ENCODE peak calls at places on chromosomes 4 and X, in nine cellular contexts. B, X, V, W, Z, M, S, I and D are unnamed samples.

GRCh38 chrX:16839852-16840460 is 30.2 kb downstream of the RBBP7 start:
- DNase-seq in B (no peak), X (no peak), V (no peak), W (peak; percentile 80), Z (peak; percentile 29), M (no peak), S (peak; percentile 83), I (no peak), D (no peak)

GRCh38 chr4:109078724-109079123 is 223.7 kb downstream of the COL25A1 start:
- DNase-seq in B (no peak), X (no peak), V (no peak), W (peak; percentile 63), Z (no peak), M (no peak), S (peak; percentile 85), I (no peak), D (no peak)

GRCh38 chr4:169768385-169768784 is 10.6 kb upstream of the HPF1 start:
- DNase-seq in B (no peak), X (no peak), V (no peak), W (no peak), Z (no peak), M (no peak), S (no peak), I (no peak), D (no peak)

GRCh38 chr4:74097631-74098550 is 1.1 kb downstream of the CXCL2 start:
- DNase-seq in B (no peak), X (no peak), V (peak; percentile 46), W (peak; percentile 5), Z (peak; percentile 56), M (no peak), S (no peak), I (no peak), D (peak; percentile 16)

GRCh38 chrX:145729635-145730034 is 88.0 kb upstream of the SLITRK2 start:
- DNase-seq in B (no peak), X (no peak), V (no peak), W (no peak), Z (no peak), M (no peak), S (peak; percentile 72), I (no peak), D (no peak)

GRCh38 chr4:92091335-92091734 is 212.4 kb upstream of the GRID2 start:
- DNase-seq in B (peak; percentile 55), X (no peak), V (no peak), W (peak; percentile 51), Z (peak; percentile 25), M (no peak), S (no peak), I (peak; percentile 62), D (no peak)

GRCh38 chrX:50514811-50515210 is 44.2 kb upstream of the DGKK start:
- DNase-seq in B (no peak), X (no peak), V (no peak), W (no peak), Z (no peak), M (no peak), S (no peak), I (no peak), D (no peak)

GRCh38 chrX:8668797-8669196 is 63.1 kb downstream of the ANOS1 start:
- DNase-seq in B (no peak), X (no peak), V (no peak), W (no peak), Z (peak; percentile 5), M (no peak), S (no peak), I (no peak), D (no peak)

GRCh38 chrX:130111220-130111934 is 1.1 kb upstream of the ELF4 start:
- DNase-seq in B (no peak), X (no peak), V (no peak), W (peak; percentile 51), Z (peak; percentile 49), M (no peak), S (no peak), I (peak; percentile 55), D (no peak)

GRCh38 chr4:43776371-43776770 is 672.2 kb downstream of the KCTD8 start:
- DNase-seq in B (peak; percentile 57), X (no peak), V (no peak), W (peak; percentile 9), Z (no peak), M (no peak), S (peak; percentile 3), I (peak; percentile 65), D (no peak)

GRCh38 chrX:14963447-14964236 is 90.4 kb downstream of the MOSPD2 start:
- DNase-seq in B (no peak), X (no peak), V (no peak), W (peak; percentile 53), Z (no peak), M (no peak), S (peak; percentile 14), I (no peak), D (no peak)

GRCh38 chr4:107050525-107051135 is 14.5 kb upstream of the DKK2 start:
- DNase-seq in B (peak; percentile 27), X (no peak), V (no peak), W (peak; percentile 44), Z (peak; percentile 2), M (no peak), S (peak; percentile 23), I (peak; percentile 48), D (no peak)

GRCh38 chr4:7897811-7898210 is 41.9 kb downstream of the AFAP1 start:
- DNase-seq in B (no peak), X (no peak), V (no peak), W (peak; percentile 58), Z (no peak), M (no peak), S (peak; percentile 69), I (no peak), D (no peak)

GRCh38 chrX:11438767-11439166 is 145.6 kb downstream of the AMELX start:
- DNase-seq in B (peak; percentile 36), X (no peak), V (no peak), W (peak; percentile 30), Z (no peak), M (no peak), S (peak; percentile 75), I (no peak), D (no peak)

GRCh38 chrX:148580016-148580415 is 79.6 kb downstream of the AFF2 start:
- DNase-seq in B (no peak), X (no peak), V (no peak), W (no peak), Z (no peak), M (no peak), S (no peak), I (no peak), D (no peak)

GRCh38 chr4:26884486-26884988 is 23.9 kb downstream of the STIM2 start:
- DNase-seq in B (no peak), X (no peak), V (no peak), W (no peak), Z (no peak), M (no peak), S (no peak), I (peak; percentile 78), D (no peak)

GRCh38 chrX:40157228-40158035 is 59.7 kb upstream of the BCOR start:
- DNase-seq in B (no peak), X (no peak), V (no peak), W (no peak), Z (no peak), M (no peak), S (no peak), I (no peak), D (no peak)

GRCh38 chr4:1449475-1449832 is 43.2 kb upstream of the NKX1-1 start:
- DNase-seq in B (no peak), X (no peak), V (no peak), W (no peak), Z (no peak), M (no peak), S (no peak), I (no peak), D (no peak)

GRCh38 chr4:100497729-100498250 is 20.0 kb downstream of the EMCN start:
- DNase-seq in B (no peak), X (no peak), V (no peak), W (peak; percentile 37), Z (no peak), M (no peak), S (peak; percentile 10), I (no peak), D (no peak)

GRCh38 chr4:155400893-155401292 is 24.1 kb upstream of the MAP9 start:
- DNase-seq in B (no peak), X (no peak), V (no peak), W (no peak), Z (no peak), M (no peak), S (no peak), I (no peak), D (no peak)
- H3K4me3 ChIP-seq in B (no peak overlapping the region), X (no peak overlapping the region), V (no peak overlapping the region), W (no peak overlapping the region), Z (no peak overlapping the region), M (no peak overlapping the region), S (no peak overlapping the region), I (no peak overlapping the region), D (no peak overlapping the region)

GRCh38 chr4:10577018-10577417 is 107.5 kb downstream of the CLNK start:
- DNase-seq in B (peak; percentile 60), X (no peak), V (no peak), W (no peak), Z (no peak), M (peak; percentile 30), S (no peak), I (no peak), D (no peak)
- H3K4me3 ChIP-seq in B (no peak overlapping the region), X (no peak overlapping the region), V (no peak overlapping the region), W (no peak overlapping the region), Z (no peak overlapping the region), M (no peak overlapping the region), S (no peak overlapping the region), I (no peak overlapping the region), D (no peak overlapping the region)

DNA sequence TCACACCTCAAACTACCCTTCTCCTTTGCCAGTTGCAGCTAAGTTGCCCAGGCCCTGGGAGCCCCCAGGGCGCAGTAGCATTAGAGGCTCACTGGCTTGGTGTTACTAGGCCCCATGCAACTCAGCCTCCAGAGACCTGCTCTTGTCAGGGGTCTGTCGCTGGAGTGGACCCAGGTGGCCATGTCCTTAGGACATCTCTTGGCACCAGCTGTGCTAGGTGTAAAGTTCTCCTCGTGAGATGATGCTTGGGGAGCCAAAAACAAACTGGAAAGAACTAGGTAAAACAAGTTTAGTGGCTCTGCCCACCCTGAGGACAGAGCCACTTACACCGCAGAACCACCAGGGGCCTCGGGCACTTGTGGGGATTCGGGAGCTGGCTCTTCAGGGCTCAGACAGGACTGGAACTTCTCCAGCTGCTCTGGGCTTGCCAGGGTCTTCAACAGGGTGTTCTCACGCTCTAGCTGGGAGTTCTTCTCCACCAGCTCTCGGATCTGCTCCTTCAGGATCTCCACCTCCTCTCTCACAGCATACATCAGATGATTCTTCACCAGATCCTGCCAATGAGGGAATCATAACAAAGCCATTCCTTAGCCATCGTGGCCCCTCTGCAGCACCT is 61.3 kb downstream of the TSC22D3 start:
- DNase-seq in B (no peak), X (no peak), V (no peak), W (peak; percentile 52), Z (no peak), M (no peak), S (peak; percentile 35), I (peak; percentile 62), D (no peak)
- H3K4me3 ChIP-seq in B (no peak overlapping the region), X (peak overlapping the region; percentile 69), V (peak overlapping the region; percentile 45), W (peak overlapping the region; percentile 91), Z (no peak overlapping the region), M (peak overlapping the region; percentile 70), S (peak overlapping the region; percentile 75), I (peak overlapping the region; percentile 78), D (no peak overlapping the region)

DNA sequence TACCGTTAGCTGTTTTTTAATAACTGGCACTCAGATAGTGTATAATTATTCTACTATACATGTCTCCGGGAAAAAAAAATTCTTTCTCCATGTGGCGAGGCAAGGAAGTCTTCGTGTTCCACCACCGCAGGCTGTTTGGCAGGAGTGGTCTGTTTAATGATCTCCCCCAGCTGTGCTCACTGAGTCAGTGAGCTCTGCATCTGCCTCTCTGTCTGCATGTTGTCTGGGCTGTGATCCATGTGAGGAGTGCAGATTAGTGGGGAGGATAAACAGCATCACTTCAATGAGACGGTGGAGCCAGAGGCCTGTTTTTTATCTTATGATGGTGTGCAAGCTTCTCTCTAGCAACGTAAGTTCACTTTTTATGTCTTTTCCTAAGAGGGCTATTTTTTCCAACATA is 69.8 kb downstream of the RPS3A start:
- DNase-seq in B (no peak), X (peak; percentile 79), V (peak; percentile 37), W (peak; percentile 98), Z (no peak), M (peak; percentile 17), S (peak; percentile 98), I (no peak), D (peak; percentile 22)
- H3K4me3 ChIP-seq in B (no peak overlapping the region), X (no peak overlapping the region), V (no peak overlapping the region), W (peak overlapping the region; percentile 7), Z (no peak overlapping the region), M (no peak overlapping the region), S (no peak overlapping the region), I (no peak overlapping the region), D (no peak overlapping the region)